ENCODE peak calls at places on chromosomes 13 and 19, in eight cellular contexts. T is NCI-H2107; M is GM04503; Y is A172; W is H54; V is activated naive CD4-positive, alpha-beta T cell treated with anti-CD3 and anti-CD28 coated beads for 36 hours; B is cardiac muscle cell; F is HEK293T. L is an unnamed sample.
A peak's percentile ranks its signal among the peaks of the same experiment; 100 is the strongest.

GRCh38 chr13:113851480-113851803 is 12.4 kb downstream of the GAS6 start:
- DNase-seq in T (no peak), M (no peak), Y (no peak), W (no peak), V (no peak), B (no peak), F (no peak), L (no peak)

GRCh38 chr13:113850722-113851479 is 13.0 kb downstream of the GAS6 start:
- DNase-seq in T (no peak), M (no peak), Y (no peak), W (no peak), V (no peak), B (no peak), F (no peak), L (no peak)

GRCh38 chr19:50362656-50363424 is 2.6 kb downstream of the NAPSA start:
- DNase-seq in T (no peak), M (no peak), Y (no peak), W (no peak), V (peak; percentile 80), B (no peak), F (no peak), L (no peak)

GRCh38 chr19:1107655-1108261 is 4.0 kb downstream of the GPX4 start:
- DNase-seq in T (no peak), M (no peak), Y (no peak), W (no peak), V (no peak), B (no peak), F (no peak), L (no peak)

GRCh38 chr13:25927966-25928365 is 123.8 kb downstream of the SHISA2 start:
- DNase-seq in T (no peak), M (no peak), Y (no peak), W (no peak), V (no peak), B (no peak), F (no peak), L (no peak)

GRCh38 chr19:36128392-36128736 is 11.5 kb upstream of the CAPNS1 start:
- DNase-seq in T (no peak), M (no peak), Y (no peak), W (no peak), V (no peak), B (no peak), F (no peak), L (no peak)

GRCh38 chr19:8699908-8700307 is 1.3 kb upstream of the ACTL9 start:
- DNase-seq in T (no peak), M (no peak), Y (no peak), W (no peak), V (no peak), B (no peak), F (no peak), L (no peak)

GRCh38 chr13:73339086-73339485 is 280.3 kb downstream of the KLF5 start:
- DNase-seq in T (no peak), M (no peak), Y (no peak), W (no peak), V (no peak), B (no peak), F (no peak), L (no peak)

GRCh38 chr13:48000559-48001126 is 430 bp downstream of the SUCLA2 start:
- DNase-seq in T (no peak), M (no peak), Y (no peak), W (peak; percentile 9), V (peak; percentile 19), B (no peak), F (peak; percentile 25), L (no peak)

GRCh38 chr13:77034883-77035282 is 7.9 kb upstream of the FBXL3 start:
- DNase-seq in T (no peak), M (no peak), Y (peak; percentile 6), W (peak; percentile 30), V (no peak), B (no peak), F (no peak), L (no peak)

GRCh38 chr13:89910166-89910565 is 1437.3 kb upstream of the MIR17HG start:
- DNase-seq in T (no peak), M (no peak), Y (no peak), W (no peak), V (no peak), B (no peak), F (no peak), L (no peak)

GRCh38 chr13:39148513-39148961 is 110.3 kb downstream of the NHLRC3 start:
- DNase-seq in T (peak; percentile 54), M (peak; percentile 76), Y (peak; percentile 53), W (no peak), V (peak; percentile 22), B (peak; percentile 90), F (no peak), L (peak; percentile 28)

GRCh38 chr19:39194832-39195542 is 1.8 kb upstream of the NCCRP1 start:
- DNase-seq in T (no peak), M (no peak), Y (no peak), W (no peak), V (no peak), B (no peak), F (no peak), L (no peak)

GRCh38 chr13:82772802-82773201 is 1109.5 kb downstream of the SLITRK1 start:
- DNase-seq in T (no peak), M (no peak), Y (no peak), W (no peak), V (no peak), B (peak; percentile 17), F (no peak), L (no peak)

GRCh38 chr19:50414850-50415660 is 3.7 kb upstream of the SPIB start:
- DNase-seq in T (no peak), M (no peak), Y (peak; percentile 22), W (peak; percentile 74), V (peak; percentile 76), B (peak; percentile 82), F (peak; percentile 89), L (no peak)

GRCh38 chr13:80307401-80307987 is 33.4 kb downstream of the SPRY2 start:
- DNase-seq in T (no peak), M (no peak), Y (no peak), W (no peak), V (no peak), B (no peak), F (no peak), L (no peak)

GRCh38 chr13:61078976-61079770 is 336.5 kb downstream of the PCDH20 start:
- DNase-seq in T (no peak), M (no peak), Y (no peak), W (no peak), V (no peak), B (no peak), F (no peak), L (no peak)

GRCh38 chr19:29945017-29945416 is 3.0 kb downstream of the URI1 start:
- DNase-seq in T (no peak), M (no peak), Y (no peak), W (no peak), V (no peak), B (no peak), F (no peak), L (no peak)

GRCh38 chr19:23527797-23528196 is 132.5 kb upstream of the ZNF91 start:
- DNase-seq in T (no peak), M (no peak), Y (no peak), W (no peak), V (peak; percentile 46), B (no peak), F (no peak), L (no peak)

GRCh38 chr13:54144809-54145208 is 1116.2 kb downstream of the OLFM4 start:
- DNase-seq in T (no peak), M (no peak), Y (no peak), W (no peak), V (no peak), B (no peak), F (no peak), L (no peak)

GRCh38 chr19:53172892-53173291 is 14.0 kb upstream of the ZNF347 start:
- DNase-seq in T (no peak), M (no peak), Y (no peak), W (no peak), V (no peak), B (peak; percentile 27), F (no peak), L (no peak)

GRCh38 chr13:98570929-98571372 is 6.0 kb downstream of the STK24 start:
- DNase-seq in T (no peak), M (no peak), Y (peak; percentile 87), W (peak; percentile 95), V (peak; percentile 62), B (no peak), F (no peak), L (no peak)

GRCh38 chr19:45355402-45355801 is 14.9 kb downstream of the KLC3 start:
- DNase-seq in T (no peak), M (no peak), Y (no peak), W (no peak), V (no peak), B (no peak), F (no peak), L (no peak)

GRCh38 chr19:7863971-7864718 is 10.0 kb downstream of the PRR36 start:
- DNase-seq in T (no peak), M (no peak), Y (no peak), W (no peak), V (no peak), B (no peak), F (no peak), L (no peak)

L was measured in NCI-H774.